ENCODE peak calls at places on chromosome 13, in six cellular contexts. D is K562, O is A549, J is H1, K is GM12878, V is HepG2. W is an unnamed sample.

GRCh38 chr13:27006519-27007161 is 165.0 kb downstream of the USP12 start:
- DNase-seq in D (no peak), O (no peak), J (no peak), K (no peak), V (no peak), W (peak)

GRCh38 chr13:22262328-22262920 is 591.6 kb downstream of the FGF9 start:
- DNase-seq in D (no peak), O (no peak), J (no peak), K (no peak), V (no peak), W (no peak)

GRCh38 chr13:73399347-73400216 is 340.8 kb downstream of the KLF5 start:
- DNase-seq in D (no peak), O (no peak), J (no peak), K (no peak), V (peak), W (no peak)

GRCh38 chr13:37386276-37386675 is 212.3 kb downstream of the POSTN start:
- DNase-seq in D (no peak), O (no peak), J (no peak), K (no peak), V (no peak), W (no peak)

GRCh38 chr13:113639661-113640262 is 18.2 kb downstream of the ATP4B start:
- DNase-seq in D (no peak), O (no peak), J (no peak), K (no peak), V (no peak), W (peak)

GRCh38 chr13:114119196-114119595 is 13.2 kb downstream of the RASA3 start:
- DNase-seq in D (no peak), O (peak), J (no peak), K (no peak), V (peak), W (peak)

GRCh38 chr13:31242342-31242741 is 42.6 kb downstream of the B3GLCT start:
- DNase-seq in D (no peak), O (no peak), J (no peak), K (no peak), V (no peak), W (no peak)

GRCh38 chr13:44927953-44928352 is 61.3 kb downstream of the NUFIP1 start:
- DNase-seq in D (no peak), O (no peak), J (no peak), K (no peak), V (no peak), W (no peak)

GRCh38 chr13:49042476-49042875 is 66.8 kb downstream of the FNDC3A start:
- DNase-seq in D (no peak), O (no peak), J (no peak), K (no peak), V (no peak), W (no peak)

GRCh38 chr13:32829676-32830091 is 186.5 kb upstream of the KL start:
- DNase-seq in D (no peak), O (peak), J (peak), K (no peak), V (no peak), W (no peak)

GRCh38 chr13:60629158-60629557 is 232.1 kb downstream of the TDRD3 start:
- DNase-seq in D (no peak), O (no peak), J (peak), K (no peak), V (no peak), W (no peak)

GRCh38 chr13:27969073-27969865 is at the start of gene CDX2:
- DNase-seq in D (no peak), O (peak), J (no peak), K (no peak), V (no peak), W (peak)

GRCh38 chr13:113083402-113084061 is 22.1 kb upstream of the F7 start:
- DNase-seq in D (no peak), O (peak), J (no peak), K (no peak), V (no peak), W (no peak)

GRCh38 chr13:93635687-93636086 is 409.1 kb downstream of the GPC6 start:
- DNase-seq in D (no peak), O (no peak), J (no peak), K (no peak), V (no peak), W (no peak)

GRCh38 chr13:63843766-63844699 is 2428.4 kb upstream of the PCDH20 start:
- DNase-seq in D (no peak), O (no peak), J (no peak), K (no peak), V (no peak), W (no peak)

GRCh38 chr13:33270906-33271538 is 14.5 kb downstream of the STARD13 start:
- DNase-seq in D (no peak), O (no peak), J (no peak), K (no peak), V (no peak), W (no peak)

GRCh38 chr13:110910013-110910890 is 4.6 kb downstream of the ANKRD10 start:
- DNase-seq in D (no peak), O (no peak), J (no peak), K (no peak), V (no peak), W (no peak)

GRCh38 chr13:81487151-81487550 is 1146.2 kb upstream of the SPRY2 start:
- DNase-seq in D (no peak), O (peak), J (peak), K (no peak), V (peak), W (peak)

GRCh38 chr13:111632906-111633305 is 312.5 kb downstream of the TEX29 start:
- DNase-seq in D (no peak), O (no peak), J (peak), K (no peak), V (no peak), W (no peak)

GRCh38 chr13:49421391-49421790 is 22.5 kb downstream of the CAB39L start:
- DNase-seq in D (peak), O (peak), J (no peak), K (peak), V (peak), W (no peak)

GRCh38 chr13:113774177-113775107 is 15.4 kb downstream of the TMEM255B start:
- DNase-seq in D (no peak), O (no peak), J (no peak), K (no peak), V (no peak), W (peak)

GRCh38 chr13:19910336-19911072 is 47.1 kb upstream of the ZMYM5 start:
- DNase-seq in D (no peak), O (peak), J (no peak), K (no peak), V (no peak), W (no peak)

GRCh38 chr13:82116422-82116989 is 1765.8 kb downstream of the SLITRK1 start:
- DNase-seq in D (no peak), O (no peak), J (no peak), K (no peak), V (no peak), W (no peak)

GRCh38 chr13:30803791-30804190 is 68.4 kb downstream of the ALOX5AP start:
- DNase-seq in D (no peak), O (no peak), J (no peak), K (no peak), V (no peak), W (no peak)

GRCh38 chr13:61685683-61686013 is 270.0 kb upstream of the PCDH20 start:
- DNase-seq in D (no peak), O (peak), J (no peak), K (no peak), V (peak), W (peak)

GRCh38 chr13:41942462-41943094 is 18.3 kb downstream of the VWA8 start:
- DNase-seq in D (peak), O (peak), J (no peak), K (no peak), V (no peak), W (no peak)
- TF ChIP-seq CTCF in D (no peak), O (peak), J (peak), K (peak), V (peak), W (peak)

GRCh38 chr13:98251708-98252107 is 74.6 kb upstream of the RNF113B start:
- DNase-seq in D (no peak), O (no peak), J (no peak), K (no peak), V (no peak), W (no peak)

GRCh38 chr13:98252931-98253470 is 75.9 kb upstream of the RNF113B start:
- DNase-seq in D (no peak), O (no peak), J (no peak), K (no peak), V (peak), W (no peak)

GRCh38 chr13:98253526-98253925 is 76.5 kb upstream of the RNF113B start:
- DNase-seq in D (no peak), O (no peak), J (no peak), K (no peak), V (no peak), W (no peak)

GRCh38 chr13:98258226-98258625 is 81.2 kb upstream of the RNF113B start:
- DNase-seq in D (no peak), O (no peak), J (no peak), K (no peak), V (no peak), W (no peak)

GRCh38 chr13:98254541-98254940 is 77.5 kb upstream of the RNF113B start:
- DNase-seq in D (no peak), O (no peak), J (no peak), K (no peak), V (no peak), W (peak)
- TF ChIP-seq CHD2 in D (no peak), O (no peak), J (no peak), K (no peak), V (no peak), W (no peak)

DNA sequence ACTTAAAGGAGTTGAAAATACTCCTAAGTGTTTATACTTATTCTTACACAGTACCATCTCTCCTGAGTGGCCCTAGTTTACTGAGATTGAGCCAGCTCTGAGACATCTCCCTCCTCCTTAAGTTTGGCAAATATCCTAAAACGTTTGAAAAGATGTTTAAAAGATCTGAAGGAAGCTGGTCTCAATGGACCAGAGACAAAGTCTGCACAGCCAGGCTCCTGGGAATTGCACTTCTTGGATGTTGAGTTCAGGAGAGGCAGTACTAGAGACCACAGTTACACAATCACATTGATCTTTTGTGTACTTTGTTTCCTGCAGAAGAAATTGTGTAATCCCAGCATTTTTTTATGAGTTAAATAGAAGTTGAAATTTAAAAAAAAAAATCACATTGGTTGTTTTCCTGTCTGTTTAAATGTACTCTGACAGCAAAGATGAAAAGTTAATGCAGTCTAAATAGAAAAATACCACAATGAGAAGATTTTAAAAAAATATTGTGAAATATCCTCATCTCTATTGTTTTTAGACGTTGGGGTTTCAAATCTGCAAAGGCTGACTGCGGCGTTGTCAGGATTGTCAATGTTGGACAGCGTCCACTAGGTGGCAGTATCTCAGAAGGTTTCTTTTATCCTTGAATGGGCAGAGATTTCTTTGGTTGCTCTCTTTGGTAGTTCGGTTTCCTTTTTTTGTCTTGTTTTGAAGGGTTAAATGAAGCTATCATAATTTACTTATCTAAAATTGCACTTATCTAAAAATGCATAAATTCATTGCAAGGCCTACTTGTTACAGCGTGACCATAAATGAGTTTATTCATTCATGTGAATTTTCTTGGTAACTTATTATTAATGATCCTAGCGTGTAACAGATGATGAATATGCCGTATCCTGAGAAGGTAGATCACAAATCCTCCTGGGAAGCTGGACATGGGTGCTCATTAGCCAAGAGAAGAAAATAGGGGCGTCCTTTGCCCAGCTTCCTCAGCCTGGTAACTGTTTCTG is 20.9 kb downstream of the TNFSF11 start:
- DNase-seq in D (peak), O (peak), J (no peak), K (peak), V (peak), W (peak)
- TF ChIP-seq CTCF in D (peak), O (peak), J (peak), K (peak), V (peak), W (peak)

DNA sequence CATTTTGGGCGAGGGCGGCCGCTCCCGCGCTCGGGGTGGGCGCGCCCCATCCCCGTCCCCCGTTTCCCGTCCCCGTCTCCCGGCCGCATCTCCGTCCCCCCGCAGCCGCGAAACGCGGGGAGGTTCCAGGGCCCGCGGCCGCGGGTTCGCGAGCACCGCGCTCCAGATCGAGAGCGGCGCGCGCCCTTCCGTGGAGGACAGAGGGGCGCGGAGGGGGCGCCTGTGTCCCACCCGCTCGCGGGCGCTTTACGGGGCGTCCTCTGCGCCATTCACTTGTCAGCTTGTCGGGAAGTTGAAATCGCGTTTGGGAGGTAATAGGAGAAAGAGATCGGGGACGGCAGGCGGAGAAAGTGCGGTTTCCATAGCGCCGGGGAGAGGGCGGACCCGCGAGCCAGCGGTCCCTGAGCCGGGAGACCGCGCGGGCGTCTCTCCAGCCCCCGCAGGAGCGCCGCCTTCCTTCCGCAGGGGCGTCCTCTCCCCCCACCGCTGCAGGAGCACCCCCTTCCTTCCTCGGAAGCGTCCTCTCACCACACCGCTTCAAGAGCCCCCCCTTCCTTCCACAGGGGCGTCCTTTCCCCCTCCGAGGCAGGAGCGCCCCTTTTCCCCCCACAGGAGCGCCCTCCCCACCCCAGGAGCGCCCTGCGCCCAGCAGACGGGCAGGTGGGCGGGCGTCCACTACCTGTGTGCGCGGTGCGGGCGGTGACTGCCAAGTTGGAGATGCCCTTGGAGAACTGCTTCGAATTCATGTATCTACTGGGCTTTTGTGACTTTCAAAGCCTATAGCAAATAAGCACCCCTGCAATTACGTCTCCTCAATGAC is 962 bp upstream of the IRS2 start:
- DNase-seq in D (peak), O (no peak), J (no peak), K (no peak), V (no peak), W (peak)
- TF ChIP-seq CHD2 in D (no peak), O (no peak), J (no peak), K (no peak), V (no peak), W (no peak)

GRCh38 chr13:51101636-51102218 is 9.3 kb downstream of the C13orf42 start:
- DNase-seq in D (no peak), O (no peak), J (no peak), K (no peak), V (no peak), W (no peak)
- TF ChIP-seq CTCF in D (no peak), O (no peak), J (no peak), K (no peak), V (no peak), W (no peak)

GRCh38 chr13:24185591-24186232 is 25.2 kb downstream of the SPATA13 start:
- DNase-seq in D (no peak), O (no peak), J (no peak), K (no peak), V (no peak), W (no peak)
- TF ChIP-seq CHD2 in D (no peak), O (no peak), J (no peak), K (no peak), V (no peak), W (no peak)

DNA sequence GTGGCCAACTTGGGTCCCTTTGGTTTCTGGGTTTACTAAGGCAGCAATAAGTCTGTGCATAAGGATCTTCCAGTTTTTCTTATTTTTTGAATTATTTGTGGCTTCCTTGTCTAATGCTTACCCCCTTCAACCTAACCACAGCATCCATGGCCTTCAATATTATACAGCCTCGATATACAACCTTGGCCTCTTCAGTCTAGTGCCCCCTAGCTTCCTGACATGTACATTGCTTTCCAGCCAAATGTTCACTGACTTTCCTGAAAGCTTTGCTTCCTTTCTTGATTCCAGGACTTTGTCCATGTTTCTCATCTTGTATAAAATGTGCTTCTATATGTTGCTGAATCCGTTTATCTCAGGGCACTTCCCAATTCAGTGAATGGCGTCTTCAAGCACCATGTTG is 310.1 kb downstream of the OLFM4 start:
- DNase-seq in D (no peak), O (no peak), J (no peak), K (no peak), V (no peak), W (no peak)
- TF ChIP-seq CTCF in D (no peak), O (no peak), J (peak), K (no peak), V (no peak), W (no peak)

DNA sequence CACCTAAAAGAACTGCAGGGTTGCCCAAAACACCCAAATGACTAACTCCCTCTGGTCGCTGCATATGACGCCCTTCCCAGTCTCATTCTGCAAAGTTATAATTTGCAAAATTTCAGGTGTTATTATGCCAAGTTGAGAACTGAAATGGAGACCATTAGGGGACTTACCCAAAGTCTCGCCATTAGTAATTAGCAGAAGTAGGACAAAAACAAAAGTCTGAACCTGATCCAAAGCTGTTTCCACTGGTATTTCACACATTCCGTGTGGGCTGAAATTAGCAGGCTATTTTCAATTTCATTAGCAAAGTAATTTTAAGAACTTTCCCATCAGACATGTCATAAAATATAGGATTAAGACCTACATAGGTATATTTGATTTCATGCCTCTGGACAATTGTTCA is 6.8 kb downstream of the RUBCNL start:
- DNase-seq in D (no peak), O (no peak), J (no peak), K (no peak), V (no peak), W (no peak)
- TF ChIP-seq CHD2 in D (no peak), O (no peak), J (no peak), K (no peak), V (no peak), W (no peak)

DNA sequence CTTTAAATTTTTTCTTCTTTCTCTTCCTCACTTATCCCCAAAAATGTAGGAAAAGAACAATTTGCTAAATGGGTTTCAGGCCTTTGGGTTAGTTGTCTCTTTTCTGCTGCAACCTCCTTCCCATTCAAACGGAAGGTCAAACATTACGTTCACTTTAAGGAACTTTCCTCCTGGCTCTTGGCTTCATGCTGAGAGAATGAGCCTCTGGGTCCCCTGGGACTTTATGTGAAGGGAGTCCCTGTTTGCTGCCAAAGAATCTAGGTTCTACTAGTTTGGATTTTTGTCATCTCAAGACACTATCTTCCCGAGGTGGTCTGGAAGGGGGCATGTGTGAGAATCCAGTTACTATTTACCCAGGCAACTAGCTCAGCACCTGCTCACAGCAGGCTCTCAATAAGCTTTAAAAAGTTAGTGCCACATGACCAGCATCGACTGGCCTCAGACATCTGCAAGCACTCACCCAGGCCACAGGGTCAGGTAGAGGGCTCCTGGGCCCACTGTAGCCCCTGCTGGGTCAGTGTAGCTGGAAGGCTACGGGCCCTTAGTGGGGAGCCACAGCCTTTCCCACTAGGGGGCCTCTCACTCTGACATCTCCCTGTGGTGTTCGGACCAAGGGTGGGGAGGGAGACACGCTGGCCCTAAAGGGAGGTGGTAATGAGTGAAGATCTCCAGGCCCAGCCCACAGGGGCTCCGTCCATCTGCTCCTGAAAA is 40.5 kb downstream of the FAM124A start:
- DNase-seq in D (peak), O (no peak), J (no peak), K (no peak), V (peak), W (no peak)
- TF ChIP-seq CTCF in D (peak), O (no peak), J (no peak), K (peak), V (peak), W (no peak)

W was measured in SK-N-SH.